ENCODE peak calls at places on chromosomes 16 and 17, in four cellular contexts. One of them, this sample, is unnamed.

GRCh38 chr16:57134982-57135381 is 42.6 kb downstream of the CPNE2 start:
- DNase-seq in A549: no peak
- DNase-seq in ovary: no peak
- DNase-seq in bronchial epithelial cell: no peak
- DNase-seq in this sample: no peak

GRCh38 chr16:706189-707061 is 824 bp upstream of the FBXL16 start:
- DNase-seq in ovary: no peak
- DNase-seq in bronchial epithelial cell: no peak
- DNase-seq in A549: no peak
- DNase-seq in this sample: no peak

GRCh38 chr17:58318065-58318481 is 10.5 kb downstream of the TSPOAP1 start:
- DNase-seq in ovary: no peak
- DNase-seq in bronchial epithelial cell: no peak
- DNase-seq in A549: no peak
- DNase-seq in this sample: no peak

GRCh38 chr16:4454618-4455017 is 19.8 kb downstream of the NMRAL1 start:
- DNase-seq in bronchial epithelial cell: no peak
- DNase-seq in A549: no peak
- DNase-seq in ovary: no peak
- DNase-seq in this sample: no peak

GRCh38 chr17:76333673-76334505 is 19.8 kb downstream of the PRPSAP1 start:
- DNase-seq in bronchial epithelial cell: no peak
- DNase-seq in ovary: no peak
- DNase-seq in A549: no peak
- DNase-seq in this sample: no peak

GRCh38 chr17:56793506-56793905 is 40.2 kb downstream of the C17orf67 start:
- DNase-seq in ovary: no peak
- DNase-seq in bronchial epithelial cell: no peak
- DNase-seq in A549: no peak
- DNase-seq in this sample: no peak

GRCh38 chr17:50949128-50950001 is 83.2 kb upstream of the TOB1 start:
- DNase-seq in bronchial epithelial cell: no peak
- DNase-seq in ovary: no peak
- DNase-seq in A549: no peak
- DNase-seq in this sample: peak; percentile 12

GRCh38 chr16:4649744-4650442 is 25.3 kb downstream of the MGRN1 start:
- DNase-seq in ovary: no peak
- DNase-seq in A549: no peak
- DNase-seq in bronchial epithelial cell: no peak
- DNase-seq in this sample: no peak

GRCh38 chr17:56031636-56032035 is 121.6 kb upstream of the ANKFN1 start:
- DNase-seq in bronchial epithelial cell: no peak
- DNase-seq in ovary: no peak
- DNase-seq in A549: no peak
- DNase-seq in this sample: no peak

GRCh38 chr17:39225974-39226683 is 384 bp upstream of the STAC2 start:
- DNase-seq in bronchial epithelial cell: no peak
- DNase-seq in ovary: peak; percentile 79
- DNase-seq in A549: peak; percentile 60
- DNase-seq in this sample: peak; percentile 65

GRCh38 chr17:6163632-6164319 is 93.6 kb downstream of the WSCD1 start:
- DNase-seq in bronchial epithelial cell: peak; percentile 26
- DNase-seq in ovary: no peak
- DNase-seq in A549: no peak
- DNase-seq in this sample: no peak

GRCh38 chr16:78099372-78100161 is at the start of gene WWOX:
- DNase-seq in A549: peak; percentile 97
- DNase-seq in ovary: peak; percentile 96
- DNase-seq in bronchial epithelial cell: peak; percentile 95
- DNase-seq in this sample: peak; percentile 92

GRCh38 chr16:76577003-76577402 is 299.8 kb downstream of the CNTNAP4 start:
- DNase-seq in ovary: no peak
- DNase-seq in bronchial epithelial cell: no peak
- DNase-seq in A549: no peak
- DNase-seq in this sample: peak; percentile 61

GRCh38 chr16:84572096-84572495 is 45.8 kb downstream of the COTL1 start:
- DNase-seq in bronchial epithelial cell: no peak
- DNase-seq in A549: no peak
- DNase-seq in ovary: no peak
- DNase-seq in this sample: no peak

GRCh38 chr17:9472094-9472493 is 103.5 kb downstream of the STX8 start:
- DNase-seq in A549: no peak
- DNase-seq in bronchial epithelial cell: no peak
- DNase-seq in ovary: no peak
- DNase-seq in this sample: no peak

GRCh38 chr17:67993998-67994361 is 2.3 kb downstream of the C17orf58 start:
- DNase-seq in A549: no peak
- DNase-seq in ovary: no peak
- DNase-seq in bronchial epithelial cell: no peak
- DNase-seq in this sample: no peak

GRCh38 chr16:27725271-27726010 is 175.5 kb downstream of the KATNIP start:
- DNase-seq in bronchial epithelial cell: no peak
- DNase-seq in ovary: no peak
- DNase-seq in A549: no peak
- DNase-seq in this sample: no peak

GRCh38 chr16:19662351-19662750 is 55.7 kb downstream of the KNOP1 start:
- DNase-seq in ovary: no peak
- DNase-seq in A549: no peak
- DNase-seq in bronchial epithelial cell: no peak
- DNase-seq in this sample: no peak

GRCh38 chr16:20049831-20050230 is 23.9 kb downstream of the GPR139 start:
- DNase-seq in A549: no peak
- DNase-seq in bronchial epithelial cell: no peak
- DNase-seq in ovary: no peak
- DNase-seq in this sample: no peak

GRCh38 chr16:87233928-87234327 is 83.3 kb downstream of the C16orf95 start:
- DNase-seq in A549: peak; percentile 36
- DNase-seq in ovary: no peak
- DNase-seq in bronchial epithelial cell: no peak
- DNase-seq in this sample: no peak

GRCh38 chr17:2904135-2904534 is 107.9 kb downstream of the RAP1GAP2 start:
- DNase-seq in A549: no peak
- DNase-seq in bronchial epithelial cell: no peak
- DNase-seq in ovary: no peak
- DNase-seq in this sample: no peak

GRCh38 chr17:17472333-17472920 is 4.4 kb upstream of the MED9 start:
- DNase-seq in bronchial epithelial cell: peak; percentile 14
- DNase-seq in A549: no peak
- DNase-seq in ovary: no peak
- DNase-seq in this sample: no peak

GRCh38 chr17:48678141-48678971 is 44.0 kb downstream of the PRAC1 start:
- DNase-seq in ovary: peak; percentile 12
- DNase-seq in A549: peak; percentile 74
- DNase-seq in bronchial epithelial cell: peak; percentile 50
- DNase-seq in this sample: peak; percentile 86

GRCh38 chr17:78580277-78580804 is 3.1 kb upstream of the DNAH17 start:
- DNase-seq in ovary: no peak
- DNase-seq in bronchial epithelial cell: no peak
- DNase-seq in A549: no peak
- DNase-seq in this sample: no peak

GRCh38 chr16:16197331-16197730 is 26.0 kb downstream of the ABCC6 start:
- DNase-seq in A549: no peak
- DNase-seq in bronchial epithelial cell: no peak
- DNase-seq in ovary: no peak
- DNase-seq in this sample: no peak

GRCh38 chr17:2144701-2145100 is 89.8 kb downstream of the HIC1 start:
- DNase-seq in A549: no peak
- DNase-seq in bronchial epithelial cell: no peak
- DNase-seq in ovary: no peak
- DNase-seq in this sample: no peak

DNA sequence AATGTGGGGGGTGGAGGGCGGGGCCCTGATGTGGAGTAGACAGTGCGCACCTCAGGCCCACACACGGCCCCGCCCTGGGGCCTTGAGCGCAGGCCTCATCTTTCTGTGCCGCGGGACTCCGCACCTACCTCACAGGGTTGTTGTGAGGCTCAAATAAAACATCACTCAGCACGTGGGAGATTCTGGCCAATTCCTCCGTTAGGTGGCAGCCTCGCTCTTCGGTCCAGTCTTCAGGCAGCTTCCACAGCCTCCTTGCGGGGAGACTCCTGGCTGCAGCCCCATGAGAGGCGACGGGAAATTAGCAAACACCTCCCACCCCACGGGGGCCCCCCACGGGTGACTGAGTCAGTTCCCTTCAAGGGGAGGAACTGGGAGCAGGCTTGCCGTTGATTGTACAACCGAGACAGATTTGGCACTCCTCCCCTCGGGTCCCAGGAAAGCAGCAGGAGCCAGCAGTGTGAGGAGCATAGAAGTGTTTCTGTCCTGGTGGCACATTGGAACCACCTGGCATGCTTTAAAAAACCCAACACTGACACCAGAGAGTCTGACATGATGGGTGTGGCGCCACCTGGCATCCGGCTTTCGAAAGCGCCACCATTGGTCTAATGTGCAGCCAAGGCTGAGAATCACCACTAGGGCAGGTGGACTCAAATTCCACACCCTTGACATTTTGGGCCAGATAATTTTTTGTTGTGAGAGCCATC is 7.6 kb downstream of the MRM1 start:
- DNase-seq in bronchial epithelial cell: peak; percentile 71
- DNase-seq in ovary: peak; percentile 53
- DNase-seq in A549: peak; percentile 62
- DNase-seq in this sample: no peak
- TF ChIP-seq CTCF in bronchial epithelial cell: peak; percentile 69
- TF ChIP-seq CTCF in ovary: no peak
- TF ChIP-seq CTCF in A549: peak; percentile 45
- TF ChIP-seq CTCF in this sample: peak; percentile 51

GRCh38 chr17:4849011-4849536 is 15.9 kb downstream of the MINK1 start:
- DNase-seq in bronchial epithelial cell: peak; percentile 90
- DNase-seq in A549: peak; percentile 83
- DNase-seq in ovary: no peak
- DNase-seq in this sample: no peak
- TF ChIP-seq CTCF in bronchial epithelial cell: no peak
- TF ChIP-seq CTCF in A549: no peak
- TF ChIP-seq CTCF in ovary: no peak
- TF ChIP-seq CTCF in this sample: no peak

GRCh38 chr16:53415504-53415903 is 18.8 kb upstream of the RBL2 start:
- DNase-seq in ovary: no peak
- DNase-seq in bronchial epithelial cell: peak; percentile 21
- DNase-seq in A549: peak; percentile 22
- DNase-seq in this sample: no peak
- TF ChIP-seq CTCF in ovary: no peak
- TF ChIP-seq CTCF in bronchial epithelial cell: peak; percentile 19
- TF ChIP-seq CTCF in A549: peak; percentile 6
- TF ChIP-seq CTCF in this sample: no peak

GRCh38 chr17:61466246-61466645 is 14.0 kb downstream of the TBX4 start:
- DNase-seq in A549: no peak
- DNase-seq in bronchial epithelial cell: no peak
- DNase-seq in ovary: no peak
- DNase-seq in this sample: no peak

GRCh38 chr17:61465550-61466237 is 13.5 kb downstream of the TBX4 start:
- DNase-seq in ovary: no peak
- DNase-seq in A549: no peak
- DNase-seq in bronchial epithelial cell: no peak
- DNase-seq in this sample: no peak

GRCh38 chr17:61463068-61463980 is 11.1 kb downstream of the TBX4 start:
- DNase-seq in bronchial epithelial cell: no peak
- DNase-seq in ovary: no peak
- DNase-seq in A549: no peak
- DNase-seq in this sample: no peak

GRCh38 chr17:61462734-61463067 is 10.5 kb downstream of the TBX4 start:
- DNase-seq in ovary: no peak
- DNase-seq in bronchial epithelial cell: no peak
- DNase-seq in A549: no peak
- DNase-seq in this sample: no peak

DNA sequence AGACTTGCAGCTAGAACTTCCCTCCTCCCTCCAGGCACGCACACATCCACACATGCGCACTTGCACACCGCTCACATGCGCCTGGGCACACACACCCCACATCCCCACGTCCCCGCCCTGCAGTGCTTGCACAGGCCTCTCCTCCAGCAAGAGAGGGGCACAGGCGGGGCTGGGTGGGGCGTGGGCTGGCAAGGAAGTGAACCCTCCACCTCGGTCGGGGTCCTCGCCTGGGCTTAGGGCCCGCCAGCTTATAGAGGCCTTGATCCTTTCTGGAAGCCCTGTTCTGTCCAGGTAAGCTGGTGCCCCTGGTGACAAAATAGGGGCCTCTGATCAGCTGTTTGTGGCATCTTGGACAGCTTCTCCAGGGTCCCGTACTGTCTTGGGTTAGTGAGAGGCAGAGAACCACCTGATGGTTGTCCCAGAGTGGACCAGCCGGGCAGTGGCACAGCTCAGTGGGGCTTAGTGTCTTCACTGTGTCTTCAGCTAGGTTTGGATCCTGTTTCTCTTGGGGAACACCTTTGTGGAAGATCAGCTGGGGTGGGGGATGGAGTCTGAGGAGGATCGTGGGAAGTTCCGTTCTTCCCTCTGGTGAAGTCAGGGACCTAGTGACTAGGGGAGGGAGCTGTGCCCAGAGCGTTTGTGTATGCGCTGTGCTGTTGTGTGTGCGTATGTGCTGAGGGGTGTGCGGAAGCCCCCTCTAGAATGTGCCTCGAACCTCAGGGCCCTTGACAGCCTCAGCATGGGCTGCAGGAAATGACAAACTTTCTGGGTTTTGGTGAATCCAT is 12.1 kb downstream of the TBX4 start:
- DNase-seq in ovary: no peak
- DNase-seq in A549: no peak
- DNase-seq in bronchial epithelial cell: no peak
- DNase-seq in this sample: no peak
- TF ChIP-seq CTCF in ovary: no peak
- TF ChIP-seq CTCF in A549: no peak
- TF ChIP-seq CTCF in bronchial epithelial cell: no peak
- TF ChIP-seq CTCF in this sample: no peak

GRCh38 chr17:29593546-29594440 is 861 bp downstream of the ANKRD13B start:
- DNase-seq in bronchial epithelial cell: no peak
- DNase-seq in A549: peak; percentile 57
- DNase-seq in ovary: peak; percentile 25
- DNase-seq in this sample: peak; percentile 37
- TF ChIP-seq CTCF in bronchial epithelial cell: peak; percentile 39
- TF ChIP-seq CTCF in A549: peak; percentile 52
- TF ChIP-seq CTCF in ovary: no peak
- TF ChIP-seq CTCF in this sample: peak; percentile 35

GRCh38 chr17:80773243-80773991 is 218.2 kb upstream of the CHMP6 start:
- DNase-seq in ovary: no peak
- DNase-seq in bronchial epithelial cell: no peak
- DNase-seq in A549: no peak
- DNase-seq in this sample: no peak
- TF ChIP-seq CTCF in ovary: no peak
- TF ChIP-seq CTCF in bronchial epithelial cell: no peak
- TF ChIP-seq CTCF in A549: no peak
- TF ChIP-seq CTCF in this sample: no peak

GRCh38 chr17:83173997-83174858 is 94.8 kb downstream of the METRNL start:
- DNase-seq in bronchial epithelial cell: no peak
- DNase-seq in A549: peak; percentile 37
- DNase-seq in ovary: no peak
- DNase-seq in this sample: peak; percentile 80
- TF ChIP-seq CTCF in bronchial epithelial cell: no peak
- TF ChIP-seq CTCF in A549: no peak
- TF ChIP-seq CTCF in ovary: no peak
- TF ChIP-seq CTCF in this sample: no peak

GRCh38 chr17:73452056-73452455 is 140.3 kb upstream of the CDC42EP4 start:
- DNase-seq in bronchial epithelial cell: no peak
- DNase-seq in A549: no peak
- DNase-seq in ovary: no peak
- DNase-seq in this sample: no peak
- TF ChIP-seq CTCF in bronchial epithelial cell: no peak
- TF ChIP-seq CTCF in A549: no peak
- TF ChIP-seq CTCF in ovary: no peak
- TF ChIP-seq CTCF in this sample: no peak

This sample was measured in GM13977.